ENCODE peak calls at places on chromosomes 6 and 20, in six cellular contexts. Z is GM23338; N is Panc1; Q is stimulated activated naive CD4-positive, alpha-beta T cell; F is adrenal gland; T is GM12878. V is an unnamed sample.
A peak's percentile ranks its signal among the peaks of the same experiment; 100 is the strongest.

GRCh38 chr20:6611911-6612614 is 155.4 kb upstream of the BMP2 start:
- DNase-seq in Z (no peak), N (no peak), Q (no peak), F (no peak), T (no peak), V (no peak)

GRCh38 chr6:35688605-35689322 is at the start of gene FKBP5:
- DNase-seq in Z (peak; percentile 96), N (peak; percentile 27), Q (peak; percentile 84), F (peak; percentile 97), T (peak; percentile 56), V (peak; percentile 98)

GRCh38 chr6:44560458-44561061 is 173.1 kb downstream of the CDC5L start:
- DNase-seq in Z (no peak), N (no peak), Q (no peak), F (no peak), T (no peak), V (no peak)

GRCh38 chr6:31822038-31822821 is 5.3 kb upstream of the HSPA1B start:
- DNase-seq in Z (peak; percentile 82), N (no peak), Q (peak; percentile 65), F (peak; percentile 94), T (no peak), V (peak; percentile 90)

GRCh38 chr6:163861627-163862026 is 447.1 kb downstream of the QKI start:
- DNase-seq in Z (no peak), N (no peak), Q (no peak), F (no peak), T (no peak), V (no peak)

GRCh38 chr20:53346266-53346665 is 247.4 kb downstream of the ZNF217 start:
- DNase-seq in Z (no peak), N (no peak), Q (no peak), F (no peak), T (no peak), V (no peak)

GRCh38 chr6:157990321-157991066 is 8.8 kb downstream of the SYNJ2 start:
- DNase-seq in Z (no peak), N (no peak), Q (peak; percentile 19), F (no peak), T (no peak), V (no peak)

GRCh38 chr6:24492475-24492874 is 2.3 kb upstream of the ALDH5A1 start:
- DNase-seq in Z (peak; percentile 74), N (no peak), Q (no peak), F (peak; percentile 12), T (no peak), V (no peak)

GRCh38 chr6:77837034-77837784 is 184.4 kb downstream of the MEI4 start:
- DNase-seq in Z (no peak), N (no peak), Q (no peak), F (no peak), T (no peak), V (no peak)

GRCh38 chr20:35601021-35601973 is 14.3 kb upstream of the SPAG4 start:
- DNase-seq in Z (peak; percentile 86), N (no peak), Q (peak; percentile 72), F (peak; percentile 79), T (no peak), V (peak; percentile 82)

GRCh38 chr20:3045042-3045815 is 623 bp upstream of the MRPS26 start:
- DNase-seq in Z (peak; percentile 82), N (no peak), Q (peak; percentile 48), F (peak; percentile 85), T (no peak), V (peak; percentile 83)

GRCh38 chr6:154683756-154684523 is 49.3 kb upstream of the SCAF8 start:
- DNase-seq in Z (no peak), N (no peak), Q (no peak), F (no peak), T (peak; percentile 41), V (peak; percentile 56)

GRCh38 chr6:63731946-63732735 is 96.5 kb downstream of the PHF3 start:
- DNase-seq in Z (no peak), N (no peak), Q (no peak), F (no peak), T (no peak), V (peak; percentile 46)

GRCh38 chr6:12761376-12762115 is 45.0 kb downstream of the PHACTR1 start:
- DNase-seq in Z (no peak), N (no peak), Q (no peak), F (no peak), T (no peak), V (peak; percentile 1)

GRCh38 chr20:49278817-49279676 is 1.2 kb upstream of the ZNFX1 start:
- DNase-seq in Z (no peak), N (no peak), Q (no peak), F (peak; percentile 32), T (no peak), V (peak; percentile 65)

GRCh38 chr6:95243091-95243490 is 334.2 kb upstream of the MANEA start:
- DNase-seq in Z (no peak), N (no peak), Q (no peak), F (no peak), T (no peak), V (no peak)

GRCh38 chr20:13831476-13831875 is 46.6 kb downstream of the NDUFAF5 start:
- DNase-seq in Z (no peak), N (no peak), Q (no peak), F (no peak), T (no peak), V (no peak)

GRCh38 chr20:19987046-19987445 is 30.1 kb upstream of the NAA20 start:
- DNase-seq in Z (no peak), N (no peak), Q (no peak), F (no peak), T (no peak), V (no peak)

GRCh38 chr20:45576995-45577394 is 2.1 kb downstream of the WFDC8 start:
- DNase-seq in Z (peak; percentile 35), N (no peak), Q (no peak), F (no peak), T (no peak), V (peak; percentile 4)

GRCh38 chr20:63232235-63233060 is 3.3 kb upstream of the BIRC7 start:
- DNase-seq in Z (no peak), N (peak; percentile 54), Q (no peak), F (no peak), T (no peak), V (peak; percentile 58)

GRCh38 chr6:101931766-101932165 is 538.3 kb downstream of the GRIK2 start:
- DNase-seq in Z (no peak), N (no peak), Q (no peak), F (no peak), T (no peak), V (peak; percentile 74)

GRCh38 chr20:24783631-24784492 is 165.2 kb upstream of the CST7 start:
- DNase-seq in Z (peak; percentile 61), N (no peak), Q (no peak), F (no peak), T (peak; percentile 20), V (no peak)

GRCh38 chr20:38779247-38780097 is 26.0 kb upstream of the PPP1R16B start:
- DNase-seq in Z (peak; percentile 90), N (no peak), Q (no peak), F (no peak), T (no peak), V (no peak)

GRCh38 chr6:113570651-113571050 is 286.5 kb upstream of the MARCKS start:
- DNase-seq in Z (no peak), N (no peak), Q (no peak), F (no peak), T (no peak), V (no peak)

GRCh38 chr20:49275634-49276033 is 2.2 kb downstream of the ZNFX1 start:
- DNase-seq in Z (no peak), N (no peak), Q (no peak), F (no peak), T (no peak), V (no peak)

GRCh38 chr6:154298297-154298696 is 58.3 kb downstream of the IPCEF1 start:
- DNase-seq in Z (no peak), N (no peak), Q (no peak), F (no peak), T (peak; percentile 48), V (peak; percentile 61)

GRCh38 chr20:37958856-37959255 is 55.9 kb downstream of the VSTM2L start:
- DNase-seq in Z (no peak), N (no peak), Q (no peak), F (no peak), T (no peak), V (no peak)

GRCh38 chr20:53399592-53400335 is 193.9 kb downstream of the ZNF217 start:
- DNase-seq in Z (no peak), N (no peak), Q (no peak), F (no peak), T (no peak), V (no peak)

GRCh38 chr6:3750324-3751018 is 1.0 kb downstream of the PXDC1 start:
- DNase-seq in Z (peak; percentile 69), N (no peak), Q (no peak), F (peak; percentile 85), T (no peak), V (peak; percentile 92)

GRCh38 chr6:51382838-51383237 is 564.2 kb downstream of the TFAP2B start:
- DNase-seq in Z (no peak), N (no peak), Q (no peak), F (no peak), T (no peak), V (no peak)

GRCh38 chr6:50821431-50822077 is 2.9 kb downstream of the TFAP2B start:
- DNase-seq in Z (no peak), N (no peak), Q (no peak), F (no peak), T (no peak), V (no peak)

GRCh38 chr6:81752969-81753708 is 658 bp upstream of the TENT5A start:
- DNase-seq in Z (peak; percentile 71), N (no peak), Q (peak; percentile 74), F (peak; percentile 95), T (no peak), V (peak; percentile 97)

GRCh38 chr6:63537126-63537958 is 34.9 kb upstream of the LOC128125822 start:
- DNase-seq in Z (no peak), N (no peak), Q (no peak), F (no peak), T (peak; percentile 36), V (no peak)

GRCh38 chr6:148885154-148885870 is 138.5 kb downstream of the UST start:
- DNase-seq in Z (no peak), N (no peak), Q (no peak), F (no peak), T (no peak), V (peak; percentile 40)

GRCh38 chr6:76682842-76683241 is 610.4 kb upstream of the IMPG1 start:
- DNase-seq in Z (peak; percentile 62), N (no peak), Q (no peak), F (no peak), T (no peak), V (peak; percentile 70)

GRCh38 chr6:33123732-33124524 is 48.1 kb downstream of the HLA-DPB1 start:
- DNase-seq in Z (peak; percentile 89), N (no peak), Q (no peak), F (no peak), T (no peak), V (peak; percentile 50)

GRCh38 chr20:54194724-54195438 is 13.0 kb upstream of the PFDN4 start:
- DNase-seq in Z (no peak), N (peak; percentile 30), Q (no peak), F (peak; percentile 23), T (no peak), V (no peak)

GRCh38 chr6:2464641-2465040 is 219.2 kb upstream of the GMDS start:
- DNase-seq in Z (no peak), N (no peak), Q (no peak), F (no peak), T (no peak), V (no peak)

GRCh38 chr6:2430617-2431016 is 185.2 kb upstream of the GMDS start:
- DNase-seq in Z (no peak), N (no peak), Q (no peak), F (no peak), T (no peak), V (no peak)